ENCODE peak calls at places on chromosomes 4 and X, in five cellular contexts. X is spleen, C is D721Med, D is kidney, Y is AG10803. Q is an unnamed sample.

GRCh38 chr4:73621357-73621756 is 1.1 kb upstream of the RASSF6 start:
- DNase-seq in D (no peak), X (no peak), Y (no peak), C (no peak), Q (no peak)

GRCh38 chr4:83618431-83618830 is 82.5 kb downstream of the GPAT3 start:
- DNase-seq in C (no peak), D (no peak), X (no peak), Y (peak), Q (no peak)

GRCh38 chrX:42680651-42681050 is 97.3 kb downstream of the PPP1R2C start:
- DNase-seq in Y (peak), D (no peak), C (no peak), X (no peak), Q (no peak)

GRCh38 chrX:104668550-104668949 is 102.6 kb downstream of the IL1RAPL2 start:
- DNase-seq in C (no peak), X (no peak), D (no peak), Y (no peak), Q (no peak)

GRCh38 chr4:180828455-180829018 is 1414.7 kb upstream of the TENM3 start:
- DNase-seq in C (no peak), X (no peak), Y (peak), D (no peak), Q (no peak)

GRCh38 chrX:67050760-67051159 is 411.9 kb upstream of the EDA2R start:
- DNase-seq in D (no peak), C (no peak), Y (no peak), X (no peak), Q (no peak)

GRCh38 chr4:159551268-159551667 is 448.4 kb downstream of the RAPGEF2 start:
- DNase-seq in C (no peak), Y (no peak), X (no peak), D (no peak), Q (no peak)

GRCh38 chrX:13235930-13236329 is 83.9 kb downstream of the ATXN3L start:
- DNase-seq in X (no peak), D (no peak), Y (no peak), C (no peak), Q (no peak)

GRCh38 chr4:107050525-107051135 is 14.5 kb upstream of the DKK2 start:
- DNase-seq in X (no peak), C (no peak), Y (peak), D (no peak), Q (no peak)

GRCh38 chr4:36374836-36375511 is 93.6 kb downstream of the DTHD1 start:
- DNase-seq in Y (no peak), X (peak), C (no peak), D (peak), Q (no peak)

GRCh38 chrX:20522420-20522819 is 255.7 kb upstream of the RPS6KA3 start:
- DNase-seq in C (no peak), D (no peak), Y (no peak), X (no peak), Q (no peak)

GRCh38 chrX:10048076-10048475 is 80.9 kb downstream of the CLDN34 start:
- DNase-seq in Y (peak), C (no peak), D (no peak), X (no peak), Q (no peak)

GRCh38 chrX:10016516-10017132 is 49.5 kb downstream of the CLDN34 start:
- DNase-seq in Y (no peak), C (no peak), X (no peak), D (no peak), Q (no peak)

GRCh38 chr4:146235654-146236570 is 21.6 kb downstream of the REELD1 start:
- DNase-seq in Y (peak), X (no peak), C (no peak), D (no peak), Q (no peak)

GRCh38 chrX:70456256-70456655 is 11.6 kb downstream of the DLG3 start:
- DNase-seq in X (no peak), Y (no peak), C (no peak), D (no peak), Q (no peak)

GRCh38 chr4:185726931-185727330 is 85.1 kb downstream of the SORBS2 start:
- DNase-seq in C (no peak), Y (peak), X (no peak), D (no peak), Q (no peak)

DNA sequence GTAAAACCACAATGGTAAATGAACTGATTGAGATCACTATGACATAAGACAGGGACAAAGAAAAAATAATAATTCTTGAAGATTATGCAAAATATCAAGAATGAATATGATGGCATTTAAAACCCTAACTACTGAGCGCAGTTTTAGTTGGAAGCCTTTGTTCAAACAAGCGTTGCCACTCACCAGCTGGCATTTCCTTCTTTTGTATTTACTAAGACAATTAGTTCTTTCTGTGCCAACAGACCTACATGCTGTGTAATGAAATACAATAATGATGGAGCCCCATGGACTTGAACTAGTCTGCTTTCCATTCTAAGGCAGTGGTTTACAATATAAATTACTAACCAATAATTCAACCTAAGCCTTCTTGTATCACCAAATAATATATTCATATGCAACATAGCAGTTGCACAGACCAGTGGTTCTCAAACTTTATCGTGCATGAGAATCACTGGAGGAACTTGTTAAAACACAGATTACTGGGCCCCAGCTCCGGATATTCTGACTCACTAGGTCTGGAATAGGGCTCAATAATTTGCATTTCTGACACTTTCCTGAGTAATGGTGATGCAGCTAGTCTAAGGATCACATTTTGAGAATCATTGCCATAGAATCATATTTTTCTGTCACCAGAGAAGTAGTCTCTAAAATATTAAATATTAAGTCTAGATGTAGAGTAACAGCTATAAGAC is 196.4 kb upstream of the MAGEB18 start:
- DNase-seq in C (no peak), Y (no peak), X (no peak), D (no peak), Q (no peak)
- TF ChIP-seq CTCF in C (no peak), Y (no peak), X (no peak), D (no peak), Q (no peak)

GRCh38 chr4:2583092-2583491 is 46.6 kb downstream of the FAM193A start:
- DNase-seq in Y (no peak), X (no peak), C (no peak), D (no peak), Q (no peak)
- TF ChIP-seq CTCF in Y (no peak), X (no peak), C (no peak), D (no peak), Q (no peak)

GRCh38 chr4:15197005-15197404 is 194.7 kb downstream of the CPEB2 start:
- DNase-seq in Y (peak), C (no peak), X (no peak), D (no peak), Q (no peak)
- TF ChIP-seq CTCF in Y (peak), C (no peak), X (no peak), D (no peak), Q (no peak)

GRCh38 chrX:86322913-86323312 is 174.7 kb downstream of the DACH2 start:
- DNase-seq in Y (no peak), C (no peak), X (no peak), D (no peak), Q (no peak)
- TF ChIP-seq CTCF in Y (no peak), C (no peak), X (no peak), D (no peak), Q (no peak)

DNA sequence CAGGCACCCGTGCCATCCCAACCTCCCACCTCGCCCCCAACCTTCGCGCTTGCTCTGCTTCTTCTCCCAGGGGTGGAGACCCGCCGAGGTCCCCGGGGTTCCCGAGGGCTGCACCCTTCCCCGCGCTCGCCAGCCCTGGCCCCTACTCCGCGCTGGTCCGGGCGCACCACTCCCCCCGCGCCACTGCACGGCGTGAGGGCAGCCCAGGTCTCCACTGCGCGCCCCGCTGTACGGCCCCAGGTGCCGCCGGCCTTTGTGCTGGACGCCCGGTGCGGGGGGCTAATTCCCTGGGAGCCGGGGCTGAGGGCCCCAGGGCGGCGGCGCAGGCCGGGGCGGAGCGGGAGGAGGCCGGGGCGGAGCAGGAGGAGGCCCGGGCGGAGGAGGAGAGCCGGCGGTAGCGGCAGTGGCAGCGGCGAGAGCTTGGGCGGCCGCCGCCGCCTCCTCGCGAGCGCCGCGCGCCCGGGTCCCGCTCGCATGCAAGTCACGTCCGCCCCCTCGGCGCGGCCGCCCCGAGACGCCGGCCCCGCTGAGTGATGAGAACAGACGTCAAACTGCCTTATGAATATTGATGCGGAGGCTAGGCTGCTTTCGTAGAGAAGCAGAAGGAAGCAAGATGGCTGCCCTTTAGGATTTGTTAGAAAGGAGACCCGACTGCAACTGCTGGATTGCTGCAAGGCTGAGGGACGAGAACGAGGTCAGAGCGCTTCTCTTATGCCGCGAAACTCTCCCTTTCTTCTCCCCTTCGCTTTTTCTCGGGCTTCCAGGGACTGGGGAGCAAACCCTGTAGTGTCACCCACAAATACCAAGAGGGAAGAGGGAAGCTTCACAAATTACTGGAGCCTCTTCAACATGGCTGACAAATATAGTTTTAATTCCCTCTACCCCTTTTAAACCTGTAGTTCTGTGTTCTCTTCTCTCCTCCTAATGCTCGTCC is at the start of gene TET2:
- DNase-seq in Y (peak), X (peak), C (no peak), D (peak), Q (peak)
- TF ChIP-seq CTCF in Y (no peak), X (no peak), C (no peak), D (no peak), Q (peak)

DNA sequence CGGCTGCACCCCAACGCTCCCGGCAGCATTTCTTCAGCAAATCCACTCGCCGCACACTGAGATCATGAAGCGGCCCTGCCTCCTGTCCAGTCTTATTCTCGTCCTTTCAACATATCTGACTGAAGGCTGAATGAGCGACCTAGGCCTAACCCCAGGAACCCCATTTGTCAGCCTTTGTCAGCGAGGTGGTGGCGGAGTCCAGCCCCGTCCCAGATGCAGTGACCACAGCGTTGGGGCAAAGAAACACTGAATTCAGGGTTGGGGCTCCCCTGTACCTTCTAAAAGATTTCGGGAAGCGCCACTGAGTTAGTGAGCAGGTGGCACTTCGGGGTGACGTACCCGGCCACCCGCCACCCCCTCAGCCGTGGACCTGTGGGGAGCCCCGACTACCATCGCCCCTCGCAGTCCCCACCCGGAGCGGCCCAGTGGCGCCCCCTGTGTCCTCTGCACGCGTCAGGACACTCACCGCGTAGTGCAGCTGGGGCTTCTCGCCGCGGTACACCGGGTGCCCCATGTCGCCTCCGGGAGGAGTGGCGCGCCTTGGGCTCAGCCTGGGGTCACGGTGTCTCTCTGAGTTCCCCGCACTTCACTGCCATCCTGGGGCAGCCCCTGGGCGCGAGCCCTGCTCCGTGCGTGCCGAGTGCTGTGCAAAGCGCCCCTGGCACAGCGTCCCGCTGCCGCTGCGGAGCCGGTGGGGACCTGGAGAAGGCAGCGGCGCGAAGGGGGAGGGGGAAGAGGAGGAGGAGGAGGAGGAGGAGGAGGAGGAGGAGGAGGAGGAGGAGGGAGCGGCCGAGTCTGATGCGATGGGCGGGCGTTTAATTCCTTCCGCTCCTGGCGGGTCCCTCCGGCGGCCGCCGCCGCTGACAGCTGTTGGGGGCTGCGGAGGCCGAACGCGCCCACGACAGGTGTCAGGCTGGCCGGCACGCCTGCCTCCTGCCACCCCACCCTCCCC is 134.1 kb downstream of the AMELX start:
- DNase-seq in C (no peak), Y (no peak), D (peak), X (peak), Q (peak)
- TF ChIP-seq CTCF in C (no peak), Y (peak), D (peak), X (no peak), Q (peak)

DNA sequence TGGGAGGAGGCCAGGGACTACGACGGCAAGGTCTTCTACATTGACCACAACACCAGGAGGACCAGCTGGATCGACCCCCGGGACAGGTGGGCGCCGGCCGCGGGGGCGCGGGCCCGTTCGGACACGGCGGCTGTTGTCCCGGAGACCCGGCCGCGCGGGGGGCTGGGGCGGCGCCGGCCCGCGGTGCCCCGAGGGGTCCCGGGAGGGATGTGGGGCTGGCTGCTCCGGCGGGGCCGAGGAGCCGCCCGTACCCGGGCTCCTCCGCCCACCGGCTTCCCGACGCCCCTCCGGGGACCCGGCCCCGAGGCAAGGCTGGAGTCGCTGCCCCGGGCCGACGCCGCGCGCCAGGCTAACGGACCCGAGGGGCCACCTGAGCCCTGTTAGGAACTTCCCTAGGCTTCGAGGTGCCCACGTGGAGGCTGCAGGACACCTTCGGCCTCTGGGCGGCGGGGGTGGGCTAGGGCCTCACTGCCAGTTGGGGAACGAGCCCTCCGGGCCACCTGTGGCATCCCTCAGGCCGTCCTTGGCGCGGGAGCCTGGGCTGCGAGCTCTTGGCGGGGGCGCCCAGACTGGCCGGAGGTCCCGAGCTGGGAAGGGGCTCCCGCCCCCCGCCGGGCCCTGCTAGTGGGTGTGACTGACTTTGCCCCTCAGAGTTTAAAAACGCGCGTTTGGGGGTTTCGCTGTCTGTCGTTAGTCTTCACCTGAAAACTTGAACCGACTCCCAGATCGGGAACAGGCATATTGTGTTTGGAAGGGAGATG is 660 bp downstream of the WWC2 start:
- DNase-seq in X (peak), D (peak), Y (no peak), C (no peak), Q (no peak)
- TF ChIP-seq CTCF in X (no peak), D (peak), Y (peak), C (no peak), Q (no peak)

GRCh38 chr4:76948441-76949292 is 885 bp upstream of the SEPTIN11 start:
- DNase-seq in C (peak), Y (peak), X (peak), D (peak), Q (peak)
- TF ChIP-seq CTCF in C (no peak), Y (peak), X (no peak), D (no peak), Q (peak)

GRCh38 chrX:124257924-124258706 is 74.3 kb upstream of the TEX13D start:
- DNase-seq in D (no peak), X (no peak), C (no peak), Y (no peak), Q (no peak)

GRCh38 chrX:124263743-124264142 is 68.7 kb upstream of the TEX13D start:
- DNase-seq in X (no peak), C (no peak), Y (no peak), D (no peak), Q (no peak)

GRCh38 chrX:124256209-124256608 is 76.3 kb upstream of the TEX13D start:
- DNase-seq in X (no peak), C (no peak), Y (peak), D (no peak), Q (no peak)

GRCh38 chrX:124256981-124257380 is 75.5 kb upstream of the TEX13D start:
- DNase-seq in D (no peak), Y (no peak), X (no peak), C (no peak), Q (no peak)

DNA sequence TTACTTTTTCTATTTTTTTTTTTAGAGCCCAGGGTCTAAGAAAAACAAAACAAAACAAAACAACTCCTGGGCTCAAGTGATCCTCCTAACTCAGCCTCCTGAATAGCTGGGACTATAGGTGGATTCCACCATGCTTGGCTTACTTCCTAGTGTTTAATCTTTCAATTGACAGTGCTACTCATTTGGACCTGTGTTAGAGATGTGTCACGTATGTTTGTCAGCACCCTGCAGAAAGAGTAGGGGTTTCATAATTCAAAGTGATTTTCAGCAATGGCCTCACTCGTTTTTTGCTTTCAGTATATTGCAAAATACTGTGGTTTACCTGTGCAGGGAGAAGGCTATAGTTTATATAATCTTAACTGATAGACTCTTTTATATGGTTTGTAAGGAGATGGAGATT is 71.6 kb upstream of the TEX13D start:
- DNase-seq in X (no peak), Y (no peak), D (no peak), C (no peak), Q (no peak)
- TF ChIP-seq CTCF in X (no peak), Y (no peak), D (no peak), C (no peak), Q (no peak)

DNA sequence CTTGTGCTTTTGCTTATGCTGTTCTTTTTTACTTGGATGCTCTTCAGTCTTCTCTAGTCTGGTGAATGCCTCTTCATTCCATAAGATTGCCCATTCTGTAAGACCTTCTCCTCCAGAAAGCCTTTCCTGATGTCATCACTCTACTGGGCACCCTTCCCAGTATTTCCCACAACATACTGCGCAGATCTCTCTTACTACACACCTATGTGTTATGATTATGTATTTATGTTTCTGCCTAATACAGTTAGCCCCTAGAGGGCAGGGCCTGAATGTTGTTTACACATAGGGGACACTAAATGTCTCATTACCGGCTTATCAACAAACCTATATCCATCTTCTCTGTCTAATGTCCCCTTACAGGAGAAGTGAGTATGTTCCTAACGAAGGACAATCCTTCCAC is 21.1 kb downstream of the AIFM1 start:
- DNase-seq in C (no peak), X (no peak), Y (peak), D (no peak), Q (no peak)
- TF ChIP-seq CTCF in C (peak), X (no peak), Y (peak), D (no peak), Q (no peak)

Q was measured in GM06990.